ENCODE peak calls at places on chromosome 13, in six cellular contexts. B is CD8-positive, alpha-beta T cell; O is pancreas; U is uterus; T is OCI-LY7; Q is brain microvascular endothelial cell. L is an unnamed sample.

GRCh38 chr13:113042456-113042855 is 63.1 kb upstream of the F7 start:
- DNase-seq in O (no peak), T (no peak), U (no peak), Q (no peak), B (no peak), L (no peak)

GRCh38 chr13:109974354-109974753 is 188.0 kb upstream of the IRS2 start:
- DNase-seq in Q (peak), U (no peak), O (no peak), B (no peak), T (no peak), L (no peak)

GRCh38 chr13:46295531-46296464 is 84.1 kb downstream of the LRRC63 start:
- DNase-seq in O (no peak), Q (peak), T (peak), B (peak), U (no peak), L (peak)

GRCh38 chr13:66673401-66673800 is 556.7 kb downstream of the PCDH9 start:
- DNase-seq in O (no peak), B (no peak), U (no peak), Q (peak), T (no peak), L (peak)

GRCh38 chr13:107251321-107251720 is 683.4 kb upstream of the ARGLU1 start:
- DNase-seq in B (no peak), O (no peak), T (no peak), U (no peak), Q (no peak), L (no peak)

GRCh38 chr13:114145256-114145655 is 12.8 kb upstream of the RASA3 start:
- DNase-seq in O (no peak), Q (no peak), T (peak), B (peak), U (no peak), L (no peak)

GRCh38 chr13:35923347-35923746 is 207.8 kb downstream of the DCLK1 start:
- DNase-seq in T (no peak), B (no peak), U (no peak), Q (peak), O (no peak), L (no peak)

GRCh38 chr13:76973920-76974617 is 17.8 kb upstream of the CLN5 start:
- DNase-seq in O (no peak), Q (no peak), B (no peak), U (no peak), T (no peak), L (no peak)

GRCh38 chr13:41763772-41764171 is 197.1 kb downstream of the VWA8 start:
- DNase-seq in U (no peak), T (no peak), Q (no peak), B (no peak), O (no peak), L (no peak)

GRCh38 chr13:94112731-94113130 is 366.8 kb downstream of the DCT start:
- DNase-seq in Q (no peak), T (no peak), O (no peak), U (no peak), B (no peak), L (no peak)

GRCh38 chr13:91804724-91805123 is 406.3 kb downstream of the GPC5 start:
- DNase-seq in O (no peak), T (no peak), Q (no peak), U (no peak), B (no peak), L (no peak)

GRCh38 chr13:101579291-101579802 is 126.9 kb downstream of the ITGBL1 start:
- DNase-seq in U (no peak), B (no peak), O (no peak), Q (peak), T (no peak), L (no peak)

GRCh38 chr13:79749985-79750551 is 269.1 kb downstream of the NDFIP2 start:
- DNase-seq in Q (peak), T (no peak), U (peak), O (no peak), B (no peak), L (peak)

GRCh38 chr13:103931396-103931795 is 865.2 kb upstream of the SLC10A2 start:
- DNase-seq in B (no peak), Q (no peak), U (no peak), O (no peak), T (no peak), L (no peak)

GRCh38 chr13:99356216-99357089 is 49.3 kb upstream of the GPR183 start:
- DNase-seq in B (peak), O (no peak), Q (peak), U (no peak), T (peak), L (no peak)

GRCh38 chr13:93690139-93690538 is 463.5 kb downstream of the GPC6 start:
- DNase-seq in T (no peak), Q (peak), U (no peak), B (no peak), O (no peak), L (no peak)

GRCh38 chr13:32495841-32496240 is 42.8 kb downstream of the N4BP2L2 start:
- DNase-seq in O (no peak), Q (no peak), T (no peak), B (no peak), U (no peak), L (no peak)

GRCh38 chr13:106471957-106472543 is 63.4 kb downstream of the EFNB2 start:
- DNase-seq in Q (peak), B (no peak), U (peak), T (no peak), O (no peak), L (peak)

GRCh38 chr13:39682310-39682709 is 26.8 kb downstream of the COG6 start:
- DNase-seq in U (no peak), O (no peak), B (no peak), Q (no peak), T (no peak), L (no peak)

GRCh38 chr13:39672378-39673132 is 17.1 kb downstream of the COG6 start:
- DNase-seq in Q (no peak), U (no peak), T (no peak), O (no peak), B (no peak), L (no peak)

GRCh38 chr13:39675904-39676303 is 20.4 kb downstream of the COG6 start:
- DNase-seq in Q (no peak), B (no peak), O (no peak), U (no peak), T (no peak), L (no peak)

GRCh38 chr13:39676315-39676876 is 20.9 kb downstream of the COG6 start:
- DNase-seq in T (peak), B (no peak), O (no peak), Q (peak), U (peak), L (no peak)
- TF ChIP-seq CTCF in T (peak), B (peak), O (peak), Q (peak), U (peak), L (peak)

DNA sequence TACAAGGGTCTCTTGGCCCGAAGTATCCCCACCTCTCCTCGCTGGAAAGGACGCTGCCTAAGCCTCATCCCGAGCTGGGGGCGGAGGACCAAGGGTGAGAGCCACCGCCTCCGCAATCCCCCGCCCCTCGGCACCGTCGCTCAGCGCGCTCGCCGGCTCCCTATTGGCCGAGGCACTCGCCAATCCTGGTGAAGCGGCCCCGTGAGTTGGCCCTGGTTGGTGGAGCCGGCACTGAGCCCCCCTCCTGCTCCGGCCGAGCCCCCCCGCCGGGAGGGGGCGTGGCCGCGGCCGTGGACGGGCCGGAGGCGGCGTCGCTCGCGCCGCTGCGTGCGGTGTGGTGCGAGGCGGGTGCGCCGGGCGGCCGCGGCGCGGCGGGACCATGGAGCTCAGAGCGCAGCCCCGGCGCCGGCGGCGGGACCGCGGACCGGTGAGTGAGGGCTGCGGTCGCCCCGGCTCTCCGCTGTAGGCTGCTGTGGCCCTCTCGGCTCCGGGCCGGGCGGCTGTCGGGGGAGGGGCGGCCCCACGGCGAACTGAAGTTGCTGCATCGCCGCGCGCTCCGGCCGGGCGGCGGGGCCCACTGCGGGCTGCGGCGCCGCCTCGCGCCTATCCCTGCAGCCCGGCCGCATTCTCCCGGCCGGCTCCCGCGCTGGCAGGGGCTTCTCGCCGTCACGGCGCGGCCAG is at the start of gene WASF3:
- DNase-seq in U (peak), T (peak), O (peak), Q (peak), B (peak), L (peak)
- H3K4me3 ChIP-seq in U (peak), T (peak), O (peak), Q (peak), B (no peak), L (peak)

DNA sequence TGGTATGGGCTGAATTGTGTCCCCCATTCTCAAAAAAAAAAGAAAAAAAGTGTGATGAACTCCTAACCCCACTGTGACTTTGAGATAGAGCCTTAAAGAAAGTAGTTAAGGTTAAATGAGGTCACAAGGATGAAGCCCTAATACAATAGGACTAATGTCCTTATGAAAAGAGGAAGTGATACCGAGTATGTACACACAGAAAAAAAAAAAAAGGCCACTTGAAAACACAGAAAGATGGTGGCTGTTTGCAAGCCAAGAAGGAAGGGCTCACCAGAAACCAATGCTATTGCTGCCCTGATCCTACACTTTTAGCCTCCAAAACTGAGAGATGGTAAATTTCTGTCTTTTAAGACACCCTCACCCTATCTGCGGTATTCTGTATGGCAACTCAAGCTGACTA is 955.6 kb downstream of the PCDH17 start:
- DNase-seq in B (no peak), O (no peak), U (no peak), Q (no peak), T (peak), L (no peak)
- TF ChIP-seq CTCF in B (no peak), O (no peak), U (no peak), Q (no peak), T (no peak), L (no peak)

DNA sequence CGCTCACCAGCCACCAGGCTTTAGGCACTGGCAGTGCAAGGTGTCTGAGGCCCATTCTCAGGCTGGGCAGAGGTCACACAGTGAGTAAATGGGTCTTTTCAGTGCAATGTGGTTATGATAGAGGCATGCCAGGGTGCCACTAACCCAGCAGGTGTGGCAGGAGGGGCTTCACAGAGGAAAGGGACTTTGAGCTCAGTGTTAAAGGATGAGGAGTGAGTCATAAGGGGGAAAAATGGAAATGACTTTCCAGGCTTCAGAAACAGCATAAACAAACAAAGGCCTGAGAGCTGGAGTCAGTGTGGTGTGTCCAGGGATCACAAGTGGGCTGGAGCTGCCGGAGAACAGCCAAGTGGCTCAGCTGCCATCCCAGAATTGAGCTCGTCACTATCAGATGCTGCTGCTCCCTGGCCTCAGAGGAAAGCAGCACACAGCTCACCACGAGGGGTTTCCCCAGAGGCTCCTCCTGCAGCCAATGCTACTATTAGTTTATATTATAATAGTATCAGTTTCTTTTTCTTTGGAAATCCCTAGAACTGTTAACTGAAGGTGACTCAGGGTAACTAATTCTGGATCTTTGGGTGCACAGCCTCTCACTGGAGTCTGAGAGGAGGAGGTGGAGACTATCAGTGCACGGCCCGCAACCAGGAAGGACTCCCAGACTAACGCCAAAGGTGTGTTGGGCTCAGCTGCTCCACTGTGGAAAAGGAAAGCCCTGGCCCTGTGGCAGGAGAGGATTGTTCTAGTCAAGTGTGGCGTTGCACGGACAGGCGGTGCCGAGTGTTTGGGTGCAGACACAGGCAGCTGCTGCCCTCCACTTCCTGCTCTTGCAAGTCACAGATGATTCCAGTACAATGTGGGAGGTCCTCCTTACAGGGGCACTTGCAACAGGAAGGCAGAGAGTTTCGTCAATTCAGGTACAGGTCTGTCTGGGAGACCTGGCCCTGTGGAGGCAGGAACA is 39.5 kb downstream of the DHRS12 start:
- DNase-seq in T (no peak), U (peak), B (peak), O (peak), Q (peak), L (no peak)
- H3K4me3 ChIP-seq in T (no peak), U (no peak), B (peak), O (no peak), Q (no peak), L (no peak)

GRCh38 chr13:51047434-51048165 is 63.5 kb downstream of the C13orf42 start:
- DNase-seq in U (no peak), B (no peak), O (no peak), Q (no peak), T (peak), L (no peak)
- TF ChIP-seq CTCF in U (no peak), B (no peak), O (no peak), Q (no peak), T (peak), L (no peak)

GRCh38 chr13:75231235-75231634 is 250.7 kb downstream of the TBC1D4 start:
- DNase-seq in O (no peak), B (no peak), T (no peak), Q (no peak), U (no peak), L (no peak)

GRCh38 chr13:75223981-75224742 is 257.8 kb downstream of the TBC1D4 start:
- DNase-seq in B (no peak), Q (no peak), T (no peak), U (no peak), O (no peak), L (no peak)

GRCh38 chr13:75225288-75225687 is 256.7 kb downstream of the TBC1D4 start:
- DNase-seq in T (no peak), O (no peak), Q (no peak), U (no peak), B (no peak), L (no peak)

GRCh38 chr13:75226092-75226491 is 255.9 kb downstream of the TBC1D4 start:
- DNase-seq in B (no peak), T (no peak), Q (no peak), U (no peak), O (no peak), L (no peak)

DNA sequence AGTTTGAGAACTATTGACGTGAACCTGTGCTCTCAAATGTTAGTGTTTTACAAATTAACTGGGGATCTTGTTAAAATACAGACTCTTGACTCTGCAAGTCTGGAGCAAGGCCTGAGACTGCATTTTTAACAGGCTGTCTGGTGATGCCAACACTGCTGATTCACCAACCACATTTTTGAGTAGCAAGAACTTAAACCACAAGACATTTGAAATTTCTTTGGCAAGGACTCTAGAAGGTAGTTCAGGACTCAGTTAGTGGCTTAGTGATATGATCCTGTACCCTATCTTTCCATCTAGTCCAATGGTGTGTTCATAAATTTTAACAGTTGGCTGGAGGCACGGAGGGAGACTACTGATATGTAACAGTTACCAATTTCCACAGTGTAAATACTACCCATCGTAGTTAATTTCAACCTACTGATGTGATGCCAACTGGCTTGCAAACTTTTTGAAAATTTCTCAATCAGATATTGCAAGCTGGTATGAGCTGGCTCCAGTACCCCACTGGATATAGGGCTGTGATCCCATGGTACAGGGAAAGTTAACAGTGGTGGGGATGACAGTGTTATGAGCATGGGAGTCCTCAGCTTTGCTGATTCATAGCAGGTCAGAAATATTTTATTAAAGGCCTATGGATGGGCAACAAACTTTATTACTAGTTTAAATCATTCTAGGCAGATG is 255.1 kb downstream of the TBC1D4 start:
- DNase-seq in U (no peak), O (no peak), Q (peak), B (no peak), T (no peak), L (peak)
- H3K4me3 ChIP-seq in U (no peak), O (no peak), Q (no peak), B (no peak), T (no peak), L (no peak)